ENCODE peak calls at places on chromosomes 5 and 9, in four cellular contexts. R is stimulated activated CD8-positive, alpha-beta memory T cell treated with anti-CD3 and anti-CD28 coated beads, Interleukin-2, amount 100 ng/mL, for 48 hours; G is hippocampal formation; D is EL. C is an unnamed sample.

GRCh38 chr9:22416692-22417060 is 29.9 kb upstream of the DMRTA1 start:
- DNase-seq in G (no peak), R (no peak), D (peak), C (no peak)

GRCh38 chr5:84373506-84373905 is 11.2 kb downstream of the EDIL3 start:
- DNase-seq in D (no peak), R (no peak), G (no peak), C (no peak)

GRCh38 chr9:130128782-130129424 is 43.3 kb upstream of the NCS1 start:
- DNase-seq in D (peak), R (peak), G (peak), C (peak)

GRCh38 chr9:124427281-124427680 is 12.0 kb upstream of the PSMB7 start:
- DNase-seq in R (no peak), G (no peak), D (no peak), C (no peak)

GRCh38 chr5:30581198-30581925 is 612.1 kb upstream of the CDH6 start:
- DNase-seq in R (no peak), D (no peak), G (no peak), C (no peak)

GRCh38 chr5:79850941-79851693 is 139.9 kb downstream of the MTX3 start:
- DNase-seq in R (no peak), D (no peak), G (no peak), C (no peak)

GRCh38 chr5:6108540-6108848 is 269.9 kb downstream of the MED10 start:
- DNase-seq in G (no peak), D (no peak), R (no peak), C (no peak)

GRCh38 chr9:120583958-120584369 is 4.0 kb upstream of the CDK5RAP2 start:
- DNase-seq in D (peak), G (peak), R (no peak), C (peak)

GRCh38 chr5:146516151-146516475 is at the start of gene GPR151:
- DNase-seq in R (no peak), D (no peak), G (no peak), C (peak)

GRCh38 chr9:115650768-115651167 is 502.8 kb upstream of the PAPPA start:
- DNase-seq in D (peak), R (no peak), G (no peak), C (peak)

GRCh38 chr9:130661461-130662098 is 2.8 kb upstream of the PRDM12 start:
- DNase-seq in G (no peak), D (no peak), R (no peak), C (no peak)

GRCh38 chr5:163916376-163916775 is 411.0 kb downstream of the MAT2B start:
- DNase-seq in D (no peak), R (no peak), G (peak), C (peak)

GRCh38 chr9:70080481-70081119 is 37.0 kb downstream of the MAMDC2 start:
- DNase-seq in D (peak), G (peak), R (no peak), C (peak)

GRCh38 chr9:137650259-137650658 is 31.5 kb downstream of the EHMT1 start:
- DNase-seq in D (no peak), R (no peak), G (no peak), C (no peak)

GRCh38 chr9:72362680-72363139 is 2.3 kb downstream of the ZFAND5 start:
- DNase-seq in D (peak), G (peak), R (peak), C (peak)

GRCh38 chr5:27026791-27027190 is 11.6 kb downstream of the CDH9 start:
- DNase-seq in R (no peak), D (no peak), G (no peak), C (no peak)

GRCh38 chr9:93460689-93461413 is 7.5 kb upstream of the FAM120AOS start:
- DNase-seq in D (no peak), G (no peak), R (no peak), C (no peak)

GRCh38 chr5:127885176-127885575 is 182.0 kb downstream of the CCDC192 start:
- DNase-seq in R (no peak), G (no peak), D (no peak), C (no peak)

GRCh38 chr5:142316681-142317080 is 8.1 kb downstream of the SPRY4 start:
- DNase-seq in G (no peak), R (no peak), D (no peak), C (no peak)

GRCh38 chr5:113274836-113275414 is 159.9 kb downstream of the TSSK1B start:
- DNase-seq in R (no peak), G (peak), D (no peak), C (no peak)

GRCh38 chr5:119470851-119471451 is 18.7 kb downstream of the HSD17B4 start:
- DNase-seq in G (no peak), R (no peak), D (peak), C (peak)

GRCh38 chr5:139488269-139488668 is 5.7 kb upstream of the STING1 start:
- DNase-seq in R (no peak), D (no peak), G (peak), C (no peak)

GRCh38 chr9:132579427-132579798 is 3.0 kb upstream of the BARHL1 start:
- DNase-seq in G (no peak), D (no peak), R (no peak), C (no peak)

GRCh38 chr9:69109152-69109551 is 64.9 kb upstream of the TJP2 start:
- DNase-seq in R (no peak), G (no peak), D (no peak), C (no peak)

GRCh38 chr5:96049398-96050272 is 88.0 kb upstream of the ELL2 start:
- DNase-seq in R (no peak), D (peak), G (no peak), C (peak)

GRCh38 chr5:3351581-3352442 is 243.8 kb upstream of the IRX1 start:
- DNase-seq in R (no peak), D (no peak), G (no peak), C (no peak)

GRCh38 chr9:33331411-33331891 is 41.1 kb downstream of the NFX1 start:
- DNase-seq in R (no peak), D (no peak), G (no peak), C (peak)

GRCh38 chr9:74293479-74293878 is 203.7 kb upstream of the RORB start:
- DNase-seq in R (no peak), D (no peak), G (no peak), C (no peak)